ENCODE peak calls at places on chromosome 11, in ten cellular contexts. One of them, this sample, is unnamed.

GRCh38 chr11:46711288-46711687 is 7.7 kb upstream of the F2 start:
- DNase-seq in stromal cell of bone marrow: peak; percentile 64
- DNase-seq in NCI-H1436: no peak
- DNase-seq in SK-N-DZ: no peak
- DNase-seq in Calu3: no peak
- DNase-seq in stimulated activated CD4-positive, alpha-beta T cell treated with anti-CD3 and anti-CD28 coated beads, Interleukin-12 subunit alpha, Interleukin-12 subunit beta, amount 100 ng/mL, for 4 hours: no peak
- DNase-seq in CD4-positive, CD25-positive, alpha-beta regulatory T cell: no peak
- DNase-seq in cardiac muscle cell: no peak
- DNase-seq in GOT3: no peak
- DNase-seq in smooth muscle cell of the brain vasculature: no peak
- DNase-seq in this sample: no peak

GRCh38 chr11:65185166-65185565 is 3.4 kb downstream of the CAPN1 start:
- DNase-seq in stromal cell of bone marrow: no peak
- DNase-seq in NCI-H1436: no peak
- DNase-seq in SK-N-DZ: no peak
- DNase-seq in Calu3: no peak
- DNase-seq in stimulated activated CD4-positive, alpha-beta T cell treated with anti-CD3 and anti-CD28 coated beads, Interleukin-12 subunit alpha, Interleukin-12 subunit beta, amount 100 ng/mL, for 4 hours: no peak
- DNase-seq in CD4-positive, CD25-positive, alpha-beta regulatory T cell: no peak
- DNase-seq in cardiac muscle cell: no peak
- DNase-seq in GOT3: no peak
- DNase-seq in smooth muscle cell of the brain vasculature: no peak
- DNase-seq in this sample: no peak

GRCh38 chr11:117232911-117233409 is 489 bp downstream of the RNF214 start:
- DNase-seq in stromal cell of bone marrow: no peak
- DNase-seq in NCI-H1436: no peak
- DNase-seq in SK-N-DZ: no peak
- DNase-seq in Calu3: no peak
- DNase-seq in stimulated activated CD4-positive, alpha-beta T cell treated with anti-CD3 and anti-CD28 coated beads, Interleukin-12 subunit alpha, Interleukin-12 subunit beta, amount 100 ng/mL, for 4 hours: no peak
- DNase-seq in CD4-positive, CD25-positive, alpha-beta regulatory T cell: no peak
- DNase-seq in cardiac muscle cell: peak; percentile 38
- DNase-seq in GOT3: no peak
- DNase-seq in smooth muscle cell of the brain vasculature: no peak
- DNase-seq in this sample: peak; percentile 51

GRCh38 chr11:47257518-47258316 is at the start of gene NR1H3:
- DNase-seq in stromal cell of bone marrow: peak; percentile 38
- DNase-seq in NCI-H1436: no peak
- DNase-seq in SK-N-DZ: peak; percentile 75
- DNase-seq in Calu3: peak; percentile 34
- DNase-seq in stimulated activated CD4-positive, alpha-beta T cell treated with anti-CD3 and anti-CD28 coated beads, Interleukin-12 subunit alpha, Interleukin-12 subunit beta, amount 100 ng/mL, for 4 hours: no peak
- DNase-seq in CD4-positive, CD25-positive, alpha-beta regulatory T cell: no peak
- DNase-seq in cardiac muscle cell: peak; percentile 75
- DNase-seq in GOT3: no peak
- DNase-seq in smooth muscle cell of the brain vasculature: no peak
- DNase-seq in this sample: peak; percentile 64

GRCh38 chr11:9017773-9018172 is 14.0 kb upstream of the NRIP3 start:
- DNase-seq in stromal cell of bone marrow: peak; percentile 47
- DNase-seq in NCI-H1436: no peak
- DNase-seq in SK-N-DZ: no peak
- DNase-seq in Calu3: no peak
- DNase-seq in stimulated activated CD4-positive, alpha-beta T cell treated with anti-CD3 and anti-CD28 coated beads, Interleukin-12 subunit alpha, Interleukin-12 subunit beta, amount 100 ng/mL, for 4 hours: no peak
- DNase-seq in CD4-positive, CD25-positive, alpha-beta regulatory T cell: no peak
- DNase-seq in cardiac muscle cell: no peak
- DNase-seq in GOT3: no peak
- DNase-seq in smooth muscle cell of the brain vasculature: no peak
- DNase-seq in this sample: no peak

GRCh38 chr11:123570939-123571590 is 83.4 kb downstream of the SCN3B start:
- DNase-seq in stromal cell of bone marrow: no peak
- DNase-seq in NCI-H1436: no peak
- DNase-seq in SK-N-DZ: no peak
- DNase-seq in Calu3: no peak
- DNase-seq in stimulated activated CD4-positive, alpha-beta T cell treated with anti-CD3 and anti-CD28 coated beads, Interleukin-12 subunit alpha, Interleukin-12 subunit beta, amount 100 ng/mL, for 4 hours: no peak
- DNase-seq in CD4-positive, CD25-positive, alpha-beta regulatory T cell: no peak
- DNase-seq in cardiac muscle cell: no peak
- DNase-seq in GOT3: no peak
- DNase-seq in smooth muscle cell of the brain vasculature: no peak
- DNase-seq in this sample: no peak

GRCh38 chr11:123543796-123544195 is 110.6 kb downstream of the SCN3B start:
- DNase-seq in stromal cell of bone marrow: peak; percentile 82
- DNase-seq in NCI-H1436: no peak
- DNase-seq in SK-N-DZ: no peak
- DNase-seq in Calu3: no peak
- DNase-seq in stimulated activated CD4-positive, alpha-beta T cell treated with anti-CD3 and anti-CD28 coated beads, Interleukin-12 subunit alpha, Interleukin-12 subunit beta, amount 100 ng/mL, for 4 hours: no peak
- DNase-seq in CD4-positive, CD25-positive, alpha-beta regulatory T cell: no peak
- DNase-seq in cardiac muscle cell: no peak
- DNase-seq in GOT3: no peak
- DNase-seq in smooth muscle cell of the brain vasculature: no peak
- DNase-seq in this sample: no peak

GRCh38 chr11:119210035-119210434 is 3.9 kb downstream of the CBL start:
- DNase-seq in stromal cell of bone marrow: no peak
- DNase-seq in NCI-H1436: no peak
- DNase-seq in SK-N-DZ: no peak
- DNase-seq in Calu3: no peak
- DNase-seq in stimulated activated CD4-positive, alpha-beta T cell treated with anti-CD3 and anti-CD28 coated beads, Interleukin-12 subunit alpha, Interleukin-12 subunit beta, amount 100 ng/mL, for 4 hours: no peak
- DNase-seq in CD4-positive, CD25-positive, alpha-beta regulatory T cell: no peak
- DNase-seq in cardiac muscle cell: no peak
- DNase-seq in GOT3: no peak
- DNase-seq in smooth muscle cell of the brain vasculature: no peak
- DNase-seq in this sample: no peak

GRCh38 chr11:77372736-77373135 is 71.2 kb upstream of the GDPD4 start:
- DNase-seq in stromal cell of bone marrow: no peak
- DNase-seq in NCI-H1436: no peak
- DNase-seq in SK-N-DZ: no peak
- DNase-seq in Calu3: no peak
- DNase-seq in stimulated activated CD4-positive, alpha-beta T cell treated with anti-CD3 and anti-CD28 coated beads, Interleukin-12 subunit alpha, Interleukin-12 subunit beta, amount 100 ng/mL, for 4 hours: no peak
- DNase-seq in CD4-positive, CD25-positive, alpha-beta regulatory T cell: no peak
- DNase-seq in cardiac muscle cell: no peak
- DNase-seq in GOT3: no peak
- DNase-seq in smooth muscle cell of the brain vasculature: no peak
- DNase-seq in this sample: no peak

GRCh38 chr11:34758262-34758661 is 137.4 kb downstream of the EHF start:
- DNase-seq in stromal cell of bone marrow: no peak
- DNase-seq in NCI-H1436: no peak
- DNase-seq in SK-N-DZ: peak; percentile 23
- DNase-seq in Calu3: no peak
- DNase-seq in stimulated activated CD4-positive, alpha-beta T cell treated with anti-CD3 and anti-CD28 coated beads, Interleukin-12 subunit alpha, Interleukin-12 subunit beta, amount 100 ng/mL, for 4 hours: no peak
- DNase-seq in CD4-positive, CD25-positive, alpha-beta regulatory T cell: no peak
- DNase-seq in cardiac muscle cell: no peak
- DNase-seq in GOT3: no peak
- DNase-seq in smooth muscle cell of the brain vasculature: no peak
- DNase-seq in this sample: no peak

GRCh38 chr11:100105605-100106358 is 581.3 kb upstream of the ARHGAP42 start:
- DNase-seq in stromal cell of bone marrow: no peak
- DNase-seq in NCI-H1436: no peak
- DNase-seq in SK-N-DZ: peak; percentile 63
- DNase-seq in Calu3: no peak
- DNase-seq in stimulated activated CD4-positive, alpha-beta T cell treated with anti-CD3 and anti-CD28 coated beads, Interleukin-12 subunit alpha, Interleukin-12 subunit beta, amount 100 ng/mL, for 4 hours: no peak
- DNase-seq in CD4-positive, CD25-positive, alpha-beta regulatory T cell: no peak
- DNase-seq in cardiac muscle cell: no peak
- DNase-seq in GOT3: no peak
- DNase-seq in smooth muscle cell of the brain vasculature: no peak
- DNase-seq in this sample: no peak

GRCh38 chr11:10413268-10413667 is 41.8 kb upstream of the AMPD3 start:
- DNase-seq in stromal cell of bone marrow: no peak
- DNase-seq in NCI-H1436: no peak
- DNase-seq in SK-N-DZ: peak; percentile 53
- DNase-seq in Calu3: peak; percentile 32
- DNase-seq in stimulated activated CD4-positive, alpha-beta T cell treated with anti-CD3 and anti-CD28 coated beads, Interleukin-12 subunit alpha, Interleukin-12 subunit beta, amount 100 ng/mL, for 4 hours: peak; percentile 11
- DNase-seq in CD4-positive, CD25-positive, alpha-beta regulatory T cell: peak; percentile 48
- DNase-seq in cardiac muscle cell: peak; percentile 14
- DNase-seq in GOT3: no peak
- DNase-seq in smooth muscle cell of the brain vasculature: no peak
- DNase-seq in this sample: no peak

This sample was measured in glutamatergic neuron.